ENCODE peak calls at places on chromosome 4, in six cellular contexts. R is CD8-positive, alpha-beta T cell; Z is left lung; H is stomach; D is GM23338; C is uterus. A is an unnamed sample.

GRCh38 chr4:73309211-73309610 is 50.6 kb upstream of the ANKRD17 start:
- DNase-seq in Z (no peak), D (no peak), H (no peak), R (no peak), C (no peak), A (no peak)

GRCh38 chr4:59094505-59094904 is 1984.3 kb upstream of the IGFBP7 start:
- DNase-seq in Z (no peak), R (no peak), H (no peak), D (peak), C (no peak), A (no peak)

GRCh38 chr4:76457885-76458284 is 22.9 kb downstream of the SHROOM3 start:
- DNase-seq in D (no peak), R (no peak), Z (no peak), C (no peak), H (no peak), A (no peak)

GRCh38 chr4:55311792-55312490 is 34.1 kb upstream of the SRD5A3 start:
- DNase-seq in D (no peak), R (no peak), C (no peak), Z (no peak), H (no peak), A (no peak)

GRCh38 chr4:11223261-11223660 is 205.4 kb downstream of the HS3ST1 start:
- DNase-seq in R (no peak), D (peak), C (no peak), Z (no peak), H (no peak), A (no peak)

GRCh38 chr4:122584517-122584916 is 36.3 kb downstream of the IL21 start:
- DNase-seq in C (no peak), H (no peak), D (no peak), R (no peak), Z (no peak), A (no peak)

GRCh38 chr4:70844180-70844579 is 4.5 kb upstream of the GRSF1 start:
- DNase-seq in R (no peak), D (no peak), H (no peak), C (no peak), Z (no peak), A (no peak)

GRCh38 chr4:78776729-78777555 is 792 bp downstream of the BMP2K start:
- DNase-seq in D (peak), Z (peak), H (peak), C (peak), R (peak), A (peak)

GRCh38 chr4:75831856-75832405 is 70.3 kb downstream of the PPEF2 start:
- DNase-seq in H (no peak), C (no peak), Z (no peak), R (no peak), D (peak), A (no peak)

GRCh38 chr4:173794662-173795061 is 264.6 kb upstream of the HAND2 start:
- DNase-seq in R (no peak), D (no peak), C (no peak), H (no peak), Z (no peak), A (no peak)

GRCh38 chr4:93830090-93830818 is 1.7 kb downstream of the ATOH1 start:
- DNase-seq in H (no peak), Z (no peak), C (no peak), D (peak), R (no peak), A (no peak)

GRCh38 chr4:93828332-93828829 is at the start of gene ATOH1:
- DNase-seq in H (no peak), R (no peak), D (peak), Z (peak), C (no peak), A (no peak)

GRCh38 chr4:93828830-93829530 is 427 bp downstream of the ATOH1 start:
- DNase-seq in R (no peak), Z (peak), C (no peak), H (no peak), D (peak), A (no peak)

GRCh38 chr4:93827272-93827947 is 1.1 kb upstream of the ATOH1 start:
- DNase-seq in C (no peak), H (no peak), R (no peak), D (peak), Z (no peak), A (no peak)

GRCh38 chr4:93829531-93830089 is 1.1 kb downstream of the ATOH1 start:
- DNase-seq in R (no peak), H (no peak), Z (peak), D (peak), C (no peak), A (no peak)
- H3K4me3 ChIP-seq in R (no peak), H (peak), Z (no peak), D (peak), C (no peak), A (no peak)

GRCh38 chr4:128596115-128596514 is 213.4 kb upstream of the JADE1 start:
- DNase-seq in C (no peak), R (no peak), D (no peak), H (peak), Z (no peak), A (no peak)
- H3K27ac ChIP-seq in C (no peak), R (no peak), D (no peak), H (peak), Z (no peak), A (no peak)

DNA sequence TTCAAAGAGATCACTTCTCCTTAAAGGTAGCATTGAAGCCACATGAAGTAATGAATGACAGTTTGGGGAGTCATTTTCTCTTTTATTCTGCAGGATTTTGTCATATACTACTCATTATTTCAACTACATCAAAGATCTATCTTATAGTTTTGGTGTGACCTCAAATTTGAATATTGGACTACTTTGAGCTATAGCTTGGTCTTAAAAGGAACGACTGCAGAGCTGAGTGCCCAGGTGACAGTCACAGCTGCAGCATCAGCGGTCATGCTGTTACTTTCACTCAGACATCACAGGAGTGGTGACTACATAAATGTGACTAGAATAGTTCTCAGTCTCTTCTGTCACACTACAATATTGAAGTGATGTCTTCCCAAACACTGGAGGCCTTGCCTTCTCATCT is 10.7 kb upstream of the SPCS3 start:
- DNase-seq in C (no peak), H (no peak), R (no peak), D (no peak), Z (no peak), A (no peak)
- H3K4me3 ChIP-seq in C (no peak), H (no peak), R (no peak), D (no peak), Z (no peak), A (no peak)

GRCh38 chr4:26613735-26614134 is 29.9 kb downstream of the TBC1D19 start:
- DNase-seq in H (no peak), R (no peak), Z (no peak), D (no peak), C (no peak), A (no peak)
- H3K27ac ChIP-seq in H (no peak), R (no peak), Z (no peak), D (no peak), C (no peak), A (no peak)

GRCh38 chr4:1220566-1220965 is 28.4 kb downstream of the CTBP1 start:
- DNase-seq in R (no peak), Z (no peak), H (no peak), D (no peak), C (no peak), A (no peak)
- H3K4me3 ChIP-seq in R (no peak), Z (no peak), H (no peak), D (no peak), C (no peak), A (no peak)

A was measured in CD8-positive, alpha-beta memory T cell.